ENCODE peak calls at places on chromosomes 4 and X, in four cellular contexts. F is transverse colon, U is suprapubic skin, Q is dorsolateral prefrontal cortex. S is an unnamed sample.

GRCh38 chr4:56320293-56320692 is 67.0 kb downstream of the AASDH start:
- DNase-seq in U (no peak), Q (no peak), F (no peak), S (no peak)

GRCh38 chr4:12486995-12487394 is 997.1 kb downstream of the RAB28 start:
- DNase-seq in Q (no peak), F (no peak), U (no peak), S (no peak)

GRCh38 chrX:110964761-110965160 is 131.2 kb upstream of the PAK3 start:
- DNase-seq in U (no peak), Q (peak; percentile 63), F (no peak), S (no peak)

GRCh38 chrX:29318051-29318450 is 730.8 kb downstream of the IL1RAPL1 start:
- DNase-seq in Q (no peak), U (no peak), F (no peak), S (peak; percentile 5)

GRCh38 chr4:74638001-74638400 is 156.3 kb downstream of the BTC start:
- DNase-seq in Q (no peak), U (no peak), F (no peak), S (no peak)

GRCh38 chr4:141565379-141566089 is 70.8 kb upstream of the IL15 start:
- DNase-seq in U (no peak), F (no peak), Q (no peak), S (no peak)

GRCh38 chr4:95061220-95061619 is 303.5 kb downstream of the BMPR1B start:
- DNase-seq in F (no peak), U (no peak), Q (no peak), S (peak; percentile 3)

GRCh38 chr4:147362868-147363440 is 117.9 kb upstream of the EDNRA start:
- DNase-seq in Q (no peak), U (no peak), F (peak; percentile 51), S (no peak)

GRCh38 chr4:87566276-87566675 is 37.1 kb upstream of the SPARCL1 start:
- DNase-seq in F (no peak), U (no peak), Q (no peak), S (no peak)

GRCh38 chr4:13700196-13701140 is 72.9 kb upstream of the BOD1L1 start:
- DNase-seq in Q (no peak), F (no peak), U (no peak), S (peak; percentile 82)

GRCh38 chrX:148298737-148299136 is 201.7 kb upstream of the AFF2 start:
- DNase-seq in U (no peak), Q (no peak), F (no peak), S (no peak)

GRCh38 chrX:84709987-84710386 is 207.7 kb upstream of the HDX start:
- DNase-seq in Q (no peak), F (no peak), U (no peak), S (no peak)

GRCh38 chr4:105548483-105548882 is 3.9 kb upstream of the ARHGEF38 start:
- DNase-seq in U (no peak), F (no peak), Q (no peak), S (no peak)

GRCh38 chrX:120791013-120791643 is 84.5 kb downstream of the CT47B1 start:
- DNase-seq in F (peak; percentile 9), Q (peak; percentile 47), U (no peak), S (no peak)

GRCh38 chr4:100907465-100908454 is 389.9 kb upstream of the EMCN start:
- DNase-seq in Q (no peak), F (no peak), U (no peak), S (no peak)

GRCh38 chr4:173272987-173273386 is 61.2 kb downstream of the HMGB2 start:
- DNase-seq in F (no peak), U (no peak), Q (no peak), S (peak; percentile 21)

DNA sequence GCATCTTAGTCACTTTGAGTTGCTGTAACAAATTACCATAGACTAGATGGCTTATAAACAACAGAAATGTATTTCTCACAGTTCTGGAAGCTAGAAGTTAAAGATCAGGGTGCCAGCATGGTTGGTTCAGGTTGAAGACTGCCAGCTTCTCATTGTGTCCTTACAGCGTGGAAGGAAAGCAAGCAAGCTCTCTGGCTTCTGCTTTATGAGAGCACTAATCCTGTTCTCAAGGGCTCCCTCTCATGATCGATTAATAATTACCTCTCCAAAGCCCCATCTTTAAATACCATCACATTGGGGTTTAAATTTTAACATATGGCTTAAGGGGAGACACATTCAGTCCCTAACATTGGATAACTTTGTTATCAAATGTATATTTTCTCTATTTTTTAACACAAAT is 497.2 kb downstream of the RAPGEF2 start:
- DNase-seq in U (no peak), Q (no peak), F (no peak), S (no peak)
- H3K4me3 ChIP-seq in U (no peak overlapping the region), Q (no peak overlapping the region), F (no peak overlapping the region), S (no peak overlapping the region)

GRCh38 chr4:102543529-102543928 is 42.4 kb downstream of the NFKB1 start:
- DNase-seq in U (no peak), F (no peak), Q (no peak), S (no peak)

GRCh38 chr4:102543030-102543505 is 41.9 kb downstream of the NFKB1 start:
- DNase-seq in U (no peak), Q (no peak), F (no peak), S (no peak)

GRCh38 chr4:102546635-102547034 is 45.5 kb downstream of the NFKB1 start:
- DNase-seq in U (no peak), F (no peak), Q (no peak), S (no peak)

GRCh38 chr4:102537280-102537679 is 36.1 kb downstream of the NFKB1 start:
- DNase-seq in Q (no peak), F (no peak), U (no peak), S (no peak)

DNA sequence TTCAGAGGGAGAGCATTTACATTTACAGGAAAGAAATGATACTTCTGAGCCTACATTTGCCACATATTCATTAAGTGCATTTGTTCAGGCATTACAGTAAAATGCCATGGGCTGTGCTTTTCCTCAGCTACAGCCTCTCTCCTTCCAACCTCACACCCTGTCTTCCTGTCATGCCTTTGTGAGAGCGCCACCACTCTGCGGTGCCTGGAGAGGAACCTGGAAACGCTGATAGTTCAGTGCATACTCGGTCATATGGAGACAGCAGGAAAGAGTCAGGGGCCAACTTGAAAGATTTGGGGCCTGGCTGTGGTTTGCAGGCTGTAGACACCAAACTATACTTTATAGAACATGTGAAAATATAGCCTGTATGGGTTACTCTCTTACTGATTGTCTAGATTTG is 40.5 kb downstream of the NFKB1 start:
- DNase-seq in F (peak; percentile 20), Q (no peak), U (no peak), S (no peak)
- TF ChIP-seq CTCF in F (no peak), Q (peak; percentile 31), U (peak; percentile 12), S (no peak)

GRCh38 chr4:133621628-133622027 is 472.5 kb downstream of the PCDH10 start:
- DNase-seq in F (no peak), U (no peak), Q (no peak), S (no peak)
- H3K4me3 ChIP-seq in F (no peak overlapping the region), U (no peak overlapping the region), Q (no peak overlapping the region), S (no peak overlapping the region)

GRCh38 chr4:4425119-4425690 is 38.3 kb downstream of the NSG1 start:
- DNase-seq in F (no peak), U (no peak), Q (no peak), S (no peak)

GRCh38 chr4:4421356-4421755 is 34.5 kb downstream of the NSG1 start:
- DNase-seq in U (no peak), Q (no peak), F (no peak), S (no peak)

GRCh38 chr4:4424499-4425115 is 37.7 kb downstream of the NSG1 start:
- DNase-seq in U (no peak), Q (no peak), F (no peak), S (no peak)

GRCh38 chr4:4423706-4424498 is 37.0 kb downstream of the NSG1 start:
- DNase-seq in Q (no peak), U (no peak), F (no peak), S (no peak)

GRCh38 chr4:4422856-4423485 is 36.1 kb downstream of the NSG1 start:
- DNase-seq in U (no peak), F (no peak), Q (no peak), S (no peak)
- TF ChIP-seq CTCF in U (no peak), F (no peak), Q (no peak), S (no peak)

GRCh38 chr4:48190839-48191238 is 56.8 kb upstream of the TXK start:
- DNase-seq in U (no peak), Q (no peak), F (no peak), S (no peak)
- H3K4me3 ChIP-seq in U (no peak overlapping the region), Q (no peak overlapping the region), F (no peak overlapping the region), S (no peak overlapping the region)

GRCh38 chrX:99795495-99795894 is 614.6 kb downstream of the PCDH19 start:
- DNase-seq in F (no peak), U (no peak), Q (no peak), S (no peak)
- TF ChIP-seq CTCF in F (no peak), U (no peak), Q (no peak), S (no peak)

DNA sequence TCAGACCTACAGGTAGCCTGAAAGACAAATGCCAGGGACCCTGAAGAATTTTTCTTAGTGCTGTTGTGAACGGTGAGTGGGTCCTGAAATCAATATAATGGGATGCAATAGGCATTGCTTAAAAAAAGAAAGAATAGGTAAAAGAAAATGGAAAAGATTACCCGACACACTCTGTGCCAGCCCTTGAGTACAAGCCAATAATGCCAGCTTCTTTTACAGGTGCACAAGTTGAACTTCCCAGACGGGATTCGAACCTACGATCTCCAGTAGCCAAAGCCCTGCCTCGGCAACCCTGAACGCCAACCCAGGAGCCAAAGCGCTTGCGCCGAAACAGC is 24.7 kb upstream of the GLOD5 start:
- DNase-seq in F (no peak), Q (no peak), U (no peak), S (no peak)
- H3K4me3 ChIP-seq in F (no peak overlapping the region), Q (peak overlapping the region; percentile 72), U (peak overlapping the region; percentile 57), S (peak overlapping the region; percentile 52)

S was measured in AG04449.